ENCODE peak calls at places on chromosomes 16 and 17, in four cellular contexts. O is GM12878, J is HepG2, Q is H1. Y is an unnamed sample.
A peak's percentile ranks its signal among the peaks of the same experiment; 100 is the strongest.

GRCh38 chr16:19118938-19119431 is 5.2 kb downstream of the ITPRIPL2 start:
- DNase-seq in O (no peak), J (no peak), Q (no peak), Y (no peak)

GRCh38 chr17:21375757-21376584 is at the start of gene KCNJ12:
- DNase-seq in O (no peak), J (no peak), Q (no peak), Y (no peak)

GRCh38 chr17:38352245-38353083 is 820 bp downstream of the SOCS7 start:
- DNase-seq in O (no peak), J (no peak), Q (peak; percentile 66), Y (no peak)

GRCh38 chr17:12727881-12728280 is 61.4 kb upstream of the ARHGAP44 start:
- DNase-seq in O (no peak), J (no peak), Q (no peak), Y (no peak)

GRCh38 chr17:1724869-1725641 is 551 bp downstream of the WDR81 start:
- DNase-seq in O (no peak), J (no peak), Q (peak; percentile 71), Y (no peak)

GRCh38 chr17:7744416-7744815 is 26.9 kb downstream of the DNAH2 start:
- DNase-seq in O (no peak), J (no peak), Q (no peak), Y (no peak)

GRCh38 chr17:21532763-21533385 is 156.7 kb downstream of the KCNJ12 start:
- DNase-seq in O (no peak), J (no peak), Q (no peak), Y (no peak)

GRCh38 chr17:13333661-13334060 is 268.1 kb downstream of the HS3ST3A1 start:
- DNase-seq in O (no peak), J (no peak), Q (no peak), Y (no peak)

GRCh38 chr16:78034530-78034929 is 12.2 kb downstream of the CLEC3A start:
- DNase-seq in O (no peak), J (no peak), Q (no peak), Y (no peak)

GRCh38 chr17:1055751-1056645 is 59.1 kb downstream of the TIMM22 start:
- DNase-seq in O (no peak), J (peak; percentile 47), Q (peak; percentile 87), Y (peak; percentile 47)

GRCh38 chr16:84774810-84775209 is 45.0 kb upstream of the CRISPLD2 start:
- DNase-seq in O (no peak), J (no peak), Q (no peak), Y (no peak)

GRCh38 chr16:66996324-66996982 is 8.1 kb downstream of the CES4A start:
- DNase-seq in O (no peak), J (peak; percentile 92), Q (no peak), Y (no peak)

GRCh38 chr16:50371936-50372595 is 3.3 kb upstream of the BRD7 start:
- DNase-seq in O (no peak), J (peak; percentile 61), Q (no peak), Y (no peak)

GRCh38 chr17:4623249-4623648 is 18.2 kb downstream of the ALOX15 start:
- DNase-seq in O (no peak), J (no peak), Q (no peak), Y (no peak)

GRCh38 chr16:63921737-63922136 is 1200.1 kb downstream of the CDH11 start:
- DNase-seq in O (no peak), J (no peak), Q (no peak), Y (no peak)

GRCh38 chr17:63029520-63029919 is 63.5 kb downstream of the TANC2 start:
- DNase-seq in O (no peak), J (no peak), Q (no peak), Y (no peak)

GRCh38 chr17:29617125-29617480 is 5.6 kb downstream of the CORO6 start:
- DNase-seq in O (no peak), J (peak; percentile 80), Q (peak; percentile 91), Y (no peak)

GRCh38 chr17:66537518-66537917 is 235.1 kb downstream of the PRKCA start:
- DNase-seq in O (no peak), J (no peak), Q (no peak), Y (no peak)

GRCh38 chr17:29883497-29883896 is 46.5 kb downstream of the SSH2 start:
- DNase-seq in O (no peak), J (no peak), Q (no peak), Y (no peak)

GRCh38 chr16:28167730-28168129 is 44.0 kb downstream of the XPO6 start:
- DNase-seq in O (no peak), J (no peak), Q (no peak), Y (no peak)

GRCh38 chr17:48814504-48814903 is 2.5 kb downstream of the TTLL6 start:
- DNase-seq in O (no peak), J (peak; percentile 66), Q (peak; percentile 76), Y (no peak)

GRCh38 chr17:68509151-68510057 is 2.8 kb upstream of the PRKAR1A start:
- DNase-seq in O (no peak), J (peak; percentile 77), Q (no peak), Y (no peak)

GRCh38 chr17:49504369-49504768 is 9.3 kb downstream of the NGFR start:
- DNase-seq in O (no peak), J (no peak), Q (no peak), Y (no peak)

GRCh38 chr16:56257666-56258359 is 66.5 kb downstream of the GNAO1 start:
- DNase-seq in O (no peak), J (no peak), Q (no peak), Y (no peak)

GRCh38 chr17:66942453-66943264 is 21.8 kb upstream of the CACNG4 start:
- DNase-seq in O (no peak), J (no peak), Q (no peak), Y (no peak)

GRCh38 chr16:2296662-2297505 is 29.0 kb upstream of the RNPS1 start:
- DNase-seq in O (no peak), J (peak; percentile 54), Q (peak; percentile 71), Y (no peak)

GRCh38 chr16:50001144-50001543 is 23.9 kb upstream of the CNEP1R1 start:
- DNase-seq in O (no peak), J (no peak), Q (no peak), Y (no peak)

GRCh38 chr16:12459993-12460392 is 343.7 kb downstream of the CPPED1 start:
- DNase-seq in O (no peak), J (no peak), Q (no peak), Y (no peak)

GRCh38 chr16:4239020-4239419 is 2.9 kb downstream of the SRL start:
- DNase-seq in O (no peak), J (no peak), Q (no peak), Y (no peak)

GRCh38 chr16:4240624-4241023 is 1.3 kb downstream of the SRL start:
- DNase-seq in O (no peak), J (no peak), Q (no peak), Y (no peak)

GRCh38 chr16:4244254-4244812 is 2.5 kb upstream of the SRL start:
- DNase-seq in O (no peak), J (no peak), Q (no peak), Y (peak; percentile 57)

GRCh38 chr16:4241601-4242270 is at the start of gene SRL:
- DNase-seq in O (no peak), J (no peak), Q (no peak), Y (no peak)

DNA sequence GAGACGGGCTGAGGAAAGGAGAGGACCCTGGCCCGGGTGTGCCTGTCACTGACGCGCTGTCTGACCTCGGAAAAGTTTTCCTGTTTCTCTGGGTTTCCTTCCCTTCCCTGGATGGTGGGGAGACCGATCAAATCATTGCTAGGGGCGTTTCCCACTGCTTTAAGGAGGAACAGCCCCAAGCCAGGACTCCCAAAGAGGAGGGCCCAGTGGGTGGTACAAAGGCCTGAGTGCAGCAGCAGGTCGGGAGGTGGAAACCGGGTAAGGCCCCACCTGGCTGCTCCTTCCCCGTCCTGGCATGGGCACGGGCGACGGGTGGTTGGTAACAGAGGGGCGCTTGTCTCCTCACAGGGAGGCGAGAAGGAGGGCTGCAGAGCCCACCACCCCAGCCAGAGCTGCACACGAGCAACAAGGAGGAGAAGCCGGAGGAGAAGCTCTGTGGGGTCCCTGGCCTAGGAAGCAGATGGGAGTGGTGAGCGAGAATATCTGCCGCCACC is 2.2 kb downstream of the SRL start:
- DNase-seq in O (no peak), J (no peak), Q (no peak), Y (no peak)
- H3K4me3 ChIP-seq in O (no peak overlapping the region), J (no peak overlapping the region), Q (no peak overlapping the region), Y (no peak overlapping the region)

GRCh38 chr16:85935957-85936760 is 37.2 kb downstream of the IRF8 start:
- DNase-seq in O (peak; percentile 89), J (no peak), Q (no peak), Y (no peak)
- TF ChIP-seq SUZ12 in O (no peak), J (no peak), Q (no peak), Y (no peak)

GRCh38 chr16:81808933-81809480 is 29.9 kb downstream of the PLCG2 start:
- DNase-seq in O (peak; percentile 99), J (peak; percentile 44), Q (no peak), Y (no peak)
- H3K4me3 ChIP-seq in O (peak overlapping the region; percentile 48), J (no peak overlapping the region), Q (no peak overlapping the region), Y (no peak overlapping the region)

GRCh38 chr17:77186141-77186604 is 45.4 kb downstream of the SEC14L1 start:
- DNase-seq in O (no peak), J (no peak), Q (no peak), Y (no peak)

GRCh38 chr17:77191266-77191665 is 50.5 kb downstream of the SEC14L1 start:
- DNase-seq in O (no peak), J (no peak), Q (no peak), Y (no peak)

GRCh38 chr17:77190561-77190960 is 49.8 kb downstream of the SEC14L1 start:
- DNase-seq in O (no peak), J (no peak), Q (no peak), Y (no peak)

GRCh38 chr17:77188084-77189066 is 47.6 kb downstream of the SEC14L1 start:
- DNase-seq in O (no peak), J (peak; percentile 38), Q (no peak), Y (no peak)

GRCh38 chr17:77189148-77189547 is 48.4 kb downstream of the SEC14L1 start:
- DNase-seq in O (peak; percentile 64), J (no peak), Q (no peak), Y (no peak)
- TF ChIP-seq SUZ12 in O (no peak), J (no peak), Q (no peak), Y (no peak)

DNA sequence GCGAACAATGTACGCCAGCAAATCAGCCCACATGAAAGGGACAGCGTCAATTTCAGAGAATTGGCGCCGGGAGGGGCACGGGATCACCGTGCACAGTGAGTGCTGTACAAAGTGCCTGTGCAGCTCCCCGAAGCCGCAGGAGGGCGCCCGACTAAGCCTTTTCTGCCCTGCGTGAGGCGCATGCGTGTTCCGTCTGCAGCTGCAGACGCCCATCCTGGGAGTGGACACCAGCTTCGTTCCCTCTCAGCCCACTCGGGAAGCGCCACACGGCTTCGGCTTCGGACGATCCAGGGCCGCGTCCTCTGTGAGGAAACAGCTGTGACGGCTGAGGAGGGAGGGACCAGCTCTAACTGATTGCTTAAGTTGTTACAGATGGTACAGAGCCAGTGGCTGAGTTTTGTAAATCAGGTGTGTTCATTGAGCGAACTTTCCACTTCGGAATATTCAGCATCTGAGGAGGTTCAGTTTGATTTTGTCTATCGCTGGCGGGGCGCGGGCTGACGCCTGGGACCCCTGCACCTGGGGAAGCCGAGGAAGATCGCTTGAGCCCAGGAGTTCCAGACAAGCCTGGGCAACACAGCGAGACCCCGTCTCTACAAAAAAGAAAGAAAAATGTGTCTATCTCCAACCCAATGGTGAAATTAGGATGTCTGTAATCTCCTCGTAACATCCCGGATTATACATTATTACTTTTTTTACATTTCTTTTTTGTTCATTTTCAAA is 15.4 kb upstream of the ZNF287 start:
- DNase-seq in O (peak; percentile 17), J (peak; percentile 80), Q (peak; percentile 96), Y (peak; percentile 65)
- H3K4me3 ChIP-seq in O (no peak overlapping the region), J (peak overlapping the region; percentile 33), Q (peak overlapping the region; percentile 21), Y (peak overlapping the region; percentile 44)